ENCODE peak calls at places on chromosomes 16 and 17, in ten cellular contexts. Y, M, B, C, N, R, G, Q, I and Z are unnamed samples.

GRCh38 chr17:263773-264172 is 82.3 kb upstream of the DOC2B start:
- DNase-seq in Y (peak), M (no peak), B (no peak), C (no peak), N (no peak), R (no peak), G (no peak), Q (no peak), I (no peak), Z (peak)

GRCh38 chr16:88116121-88116900 is 165.1 kb downstream of the BANP start:
- DNase-seq in Y (no peak), M (no peak), B (no peak), C (no peak), N (no peak), R (no peak), G (no peak), Q (no peak), I (no peak), Z (no peak)

GRCh38 chr17:50469005-50469605 is 425 bp upstream of the CHAD start:
- DNase-seq in Y (no peak), M (no peak), B (no peak), C (no peak), N (no peak), R (no peak), G (no peak), Q (no peak), I (no peak), Z (peak)

GRCh38 chr17:50426814-50427787 is 1.1 kb downstream of the ACSF2 start:
- DNase-seq in Y (peak), M (no peak), B (no peak), C (peak), N (peak), R (peak), G (no peak), Q (peak), I (no peak), Z (no peak)

GRCh38 chr16:4882633-4883285 is 35.5 kb downstream of the UBN1 start:
- DNase-seq in Y (peak), M (no peak), B (no peak), C (peak), N (no peak), R (no peak), G (no peak), Q (peak), I (no peak), Z (no peak)

GRCh38 chr17:12927541-12928425 is 90.0 kb downstream of the ELAC2 start:
- DNase-seq in Y (no peak), M (no peak), B (no peak), C (no peak), N (no peak), R (no peak), G (peak), Q (no peak), I (no peak), Z (no peak)

GRCh38 chr17:78299052-78299451 is 60.8 kb downstream of the SOCS3 start:
- DNase-seq in Y (no peak), M (no peak), B (no peak), C (no peak), N (no peak), R (no peak), G (no peak), Q (no peak), I (no peak), Z (no peak)

GRCh38 chr17:41654908-41655607 is 30.7 kb upstream of the KRT17 start:
- DNase-seq in Y (no peak), M (no peak), B (no peak), C (no peak), N (no peak), R (no peak), G (no peak), Q (no peak), I (no peak), Z (peak)

GRCh38 chr17:66508896-66509843 is 206.8 kb downstream of the PRKCA start:
- DNase-seq in Y (no peak), M (no peak), B (no peak), C (peak), N (peak), R (no peak), G (no peak), Q (peak), I (no peak), Z (no peak)

GRCh38 chr16:87543436-87544191 is 50.8 kb upstream of the ZCCHC14 start:
- DNase-seq in Y (no peak), M (no peak), B (no peak), C (no peak), N (no peak), R (no peak), G (no peak), Q (no peak), I (no peak), Z (no peak)

GRCh38 chr17:7408863-7409262 is 1.2 kb downstream of the NLGN2 start:
- DNase-seq in Y (no peak), M (no peak), B (no peak), C (no peak), N (no peak), R (no peak), G (no peak), Q (no peak), I (no peak), Z (no peak)

GRCh38 chr16:65415460-65415859 is 293.6 kb upstream of the CDH11 start:
- DNase-seq in Y (no peak), M (no peak), B (no peak), C (no peak), N (no peak), R (no peak), G (no peak), Q (no peak), I (no peak), Z (no peak)

GRCh38 chr17:80441133-80441578 is 26.2 kb downstream of the ENDOV start:
- DNase-seq in Y (no peak), M (no peak), B (peak), C (no peak), N (no peak), R (peak), G (no peak), Q (peak), I (no peak), Z (no peak)

GRCh38 chr17:39601758-39602532 is 5.8 kb downstream of the NEUROD2 start:
- DNase-seq in Y (no peak), M (no peak), B (no peak), C (no peak), N (no peak), R (no peak), G (no peak), Q (no peak), I (no peak), Z (no peak)

GRCh38 chr17:47172698-47173565 is 16.2 kb downstream of the CDC27 start:
- DNase-seq in Y (no peak), M (no peak), B (no peak), C (no peak), N (no peak), R (no peak), G (no peak), Q (no peak), I (no peak), Z (no peak)

GRCh38 chr17:29138184-29138955 is 41.8 kb downstream of the MYO18A start:
- DNase-seq in Y (no peak), M (no peak), B (no peak), C (no peak), N (no peak), R (no peak), G (no peak), Q (no peak), I (no peak), Z (no peak)

GRCh38 chr17:38728290-38728831 is 1.8 kb upstream of the CISD3 start:
- DNase-seq in Y (no peak), M (peak), B (no peak), C (no peak), N (peak), R (no peak), G (no peak), Q (peak), I (no peak), Z (peak)

GRCh38 chr16:57409065-57409464 is 4.5 kb downstream of the CCL17 start:
- DNase-seq in Y (no peak), M (no peak), B (no peak), C (no peak), N (no peak), R (no peak), G (no peak), Q (no peak), I (no peak), Z (no peak)

DNA sequence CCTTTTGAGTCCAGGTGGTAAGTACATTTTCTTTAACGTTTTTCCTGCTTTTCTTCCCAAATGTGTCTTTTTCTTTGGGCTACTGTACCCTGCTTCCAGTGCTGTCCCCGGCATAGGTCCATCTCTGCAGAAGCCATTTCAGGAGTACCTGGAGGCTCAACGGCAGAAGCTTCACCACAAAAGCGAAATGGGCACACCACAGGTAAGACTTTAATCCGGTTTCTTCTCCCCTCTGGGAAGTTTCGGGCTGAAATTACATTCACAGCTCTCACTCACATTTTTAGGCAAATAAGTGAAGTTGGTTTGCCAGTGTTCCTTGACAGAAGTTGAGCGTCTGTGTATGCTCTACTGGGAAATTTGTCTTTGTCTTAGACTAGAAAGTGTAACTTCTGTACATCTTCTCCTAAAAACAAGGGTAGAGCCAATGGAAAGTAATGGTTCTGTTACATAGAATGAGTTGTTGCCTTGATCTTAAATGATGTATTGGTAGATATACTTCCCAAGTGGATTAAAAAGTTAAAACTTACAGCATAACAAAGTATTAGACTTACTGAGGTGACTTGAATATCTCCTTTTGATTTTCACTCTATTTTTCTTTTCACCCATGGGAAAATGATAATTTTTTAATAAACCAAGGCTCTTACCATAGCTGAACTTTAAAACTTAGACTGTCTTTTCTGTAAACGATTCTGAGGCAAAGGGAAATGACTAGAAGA is 54.4 kb downstream of the TUBD1 start:
- DNase-seq in Y (no peak), M (no peak), B (no peak), C (no peak), N (no peak), R (no peak), G (no peak), Q (peak), I (no peak), Z (no peak)
- TF ChIP-seq POLR2A in Y (no peak), M (peak), B (peak), C (no peak), N (no peak), R (peak), G (no peak), Q (peak), I (peak), Z (no peak)

GRCh38 chr16:12062343-12063003 is 85.9 kb downstream of the SNX29 start:
- DNase-seq in Y (no peak), M (no peak), B (no peak), C (peak), N (peak), R (no peak), G (peak), Q (no peak), I (no peak), Z (no peak)
- TF ChIP-seq POLR2AphosphoS5 in Y (no peak), M (no peak), B (no peak), C (peak), N (peak), R (no peak), G (peak), Q (no peak), I (no peak), Z (peak)

GRCh38 chr16:67030221-67030962 is 1.4 kb downstream of the CBFB start:
- DNase-seq in Y (no peak), M (no peak), B (no peak), C (no peak), N (no peak), R (no peak), G (no peak), Q (peak), I (no peak), Z (peak)

GRCh38 chr16:67027046-67027445 is 1.9 kb upstream of the CBFB start:
- DNase-seq in Y (no peak), M (no peak), B (no peak), C (no peak), N (no peak), R (no peak), G (no peak), Q (no peak), I (no peak), Z (peak)

GRCh38 chr16:67029249-67030096 is 524 bp downstream of the CBFB start:
- DNase-seq in Y (peak), M (no peak), B (peak), C (peak), N (peak), R (no peak), G (no peak), Q (peak), I (no peak), Z (peak)

GRCh38 chr16:67028167-67028554 is 788 bp upstream of the CBFB start:
- DNase-seq in Y (no peak), M (no peak), B (no peak), C (no peak), N (no peak), R (no peak), G (no peak), Q (no peak), I (no peak), Z (no peak)

GRCh38 chr16:67028555-67029248 is at the start of gene CBFB:
- DNase-seq in Y (peak), M (peak), B (peak), C (peak), N (peak), R (peak), G (peak), Q (peak), I (no peak), Z (peak)
- TF ChIP-seq POLR2A in Y (peak), M (peak), B (peak), C (no peak), N (peak), R (peak), G (peak), Q (peak), I (no peak), Z (peak)

DNA sequence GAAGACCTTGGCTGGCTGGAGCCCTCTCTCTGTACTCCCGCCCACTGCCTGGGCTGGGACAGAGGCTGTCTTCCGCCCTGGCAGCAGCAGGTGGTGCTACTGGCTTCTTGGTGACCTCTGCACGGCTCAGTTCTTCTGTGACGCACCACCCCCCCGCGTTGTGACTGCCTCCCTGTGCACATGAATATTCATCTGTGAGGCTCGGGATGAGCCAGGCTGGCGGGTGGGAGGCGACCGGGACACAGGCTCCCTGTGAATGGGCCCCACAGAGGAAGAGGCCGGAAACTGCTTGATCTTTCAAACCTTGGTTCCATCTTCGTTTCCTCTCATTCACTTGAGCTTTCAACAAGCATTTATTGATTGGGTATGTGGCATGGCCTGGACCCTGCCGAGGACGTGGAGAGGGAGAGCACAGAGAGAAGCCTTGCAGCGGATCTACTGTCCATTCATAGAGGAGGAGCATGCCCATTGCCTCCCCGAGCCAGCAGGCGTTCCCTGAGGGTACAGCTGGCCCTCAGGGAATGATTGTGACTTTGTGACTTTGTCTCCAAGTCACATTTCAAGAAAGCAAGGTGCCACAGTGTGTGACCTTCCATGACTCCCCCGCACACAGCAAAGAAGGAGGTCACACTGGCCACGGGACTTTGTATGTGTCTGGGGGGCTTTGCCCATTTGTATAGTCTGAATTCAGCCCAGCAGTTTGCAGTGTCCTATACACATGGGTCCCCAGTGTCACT is 45.0 kb downstream of the B9D1 start:
- DNase-seq in Y (no peak), M (no peak), B (peak), C (peak), N (peak), R (peak), G (no peak), Q (peak), I (peak), Z (peak)
- TF ChIP-seq POLR2AphosphoS5 in Y (no peak), M (no peak), B (no peak), C (no peak), N (no peak), R (no peak), G (peak), Q (no peak), I (peak), Z (peak)

GRCh38 chr17:57890857-57891232 is 41.0 kb upstream of the MRPS23 start:
- DNase-seq in Y (no peak), M (no peak), B (no peak), C (no peak), N (no peak), R (no peak), G (no peak), Q (no peak), I (no peak), Z (no peak)
- TF ChIP-seq POLR2A in Y (no peak), M (no peak), B (no peak), C (no peak), N (no peak), R (no peak), G (no peak), Q (no peak), I (no peak), Z (no peak)

DNA sequence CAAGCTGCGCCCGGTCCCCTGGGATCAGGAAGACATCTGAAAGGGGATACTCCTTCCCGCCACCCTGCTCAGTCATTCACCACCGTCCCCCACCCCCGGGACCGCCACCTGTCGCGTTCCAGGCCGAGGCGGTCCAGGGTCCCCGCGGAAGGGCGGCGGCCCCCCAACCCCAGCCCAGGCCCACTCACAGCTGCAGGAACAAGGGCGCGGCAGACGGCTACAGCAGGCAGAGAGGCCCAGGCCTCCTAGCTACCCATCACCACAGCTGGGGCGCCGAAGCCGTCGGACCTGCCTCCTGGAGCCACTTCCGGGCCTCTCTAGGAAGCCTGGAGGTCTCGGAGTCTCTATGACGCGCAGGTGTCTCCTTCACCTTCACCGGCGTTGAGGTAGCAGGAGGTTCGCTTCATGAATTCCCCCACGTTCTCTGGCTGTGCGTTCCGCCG is at the start of gene SDR42E1:
- DNase-seq in Y (peak), M (peak), B (peak), C (peak), N (peak), R (no peak), G (no peak), Q (peak), I (no peak), Z (peak)
- TF ChIP-seq POLR2AphosphoS5 in Y (no peak), M (peak), B (no peak), C (peak), N (no peak), R (no peak), G (no peak), Q (no peak), I (no peak), Z (peak)

GRCh38 chr16:30378236-30379164 is 3.9 kb downstream of the SEPTIN1 start:
- DNase-seq in Y (peak), M (peak), B (peak), C (peak), N (peak), R (peak), G (peak), Q (peak), I (peak), Z (peak)
- TF ChIP-seq POLR2A in Y (no peak), M (peak), B (peak), C (no peak), N (peak), R (peak), G (no peak), Q (peak), I (peak), Z (no peak)

GRCh38 chr16:2084688-2085625 is 37.2 kb downstream of the TSC2 start:
- DNase-seq in Y (no peak), M (no peak), B (no peak), C (no peak), N (no peak), R (no peak), G (no peak), Q (no peak), I (no peak), Z (no peak)

GRCh38 chr16:2085669-2086068 is 37.9 kb downstream of the TSC2 start:
- DNase-seq in Y (no peak), M (no peak), B (no peak), C (no peak), N (no peak), R (no peak), G (no peak), Q (no peak), I (no peak), Z (no peak)

GRCh38 chr16:2087426-2088191 is 39.8 kb downstream of the TSC2 start:
- DNase-seq in Y (no peak), M (no peak), B (no peak), C (no peak), N (peak), R (no peak), G (no peak), Q (no peak), I (no peak), Z (no peak)

GRCh38 chr16:2086812-2087425 is 39.1 kb downstream of the TSC2 start:
- DNase-seq in Y (no peak), M (no peak), B (no peak), C (no peak), N (no peak), R (no peak), G (no peak), Q (no peak), I (no peak), Z (no peak)

GRCh38 chr16:2086136-2086742 is 38.5 kb downstream of the TSC2 start:
- DNase-seq in Y (no peak), M (no peak), B (no peak), C (peak), N (no peak), R (no peak), G (no peak), Q (no peak), I (no peak), Z (no peak)
- TF ChIP-seq POLR2AphosphoS5 in Y (no peak), M (no peak), B (peak), C (no peak), N (no peak), R (no peak), G (no peak), Q (no peak), I (no peak), Z (peak)

DNA sequence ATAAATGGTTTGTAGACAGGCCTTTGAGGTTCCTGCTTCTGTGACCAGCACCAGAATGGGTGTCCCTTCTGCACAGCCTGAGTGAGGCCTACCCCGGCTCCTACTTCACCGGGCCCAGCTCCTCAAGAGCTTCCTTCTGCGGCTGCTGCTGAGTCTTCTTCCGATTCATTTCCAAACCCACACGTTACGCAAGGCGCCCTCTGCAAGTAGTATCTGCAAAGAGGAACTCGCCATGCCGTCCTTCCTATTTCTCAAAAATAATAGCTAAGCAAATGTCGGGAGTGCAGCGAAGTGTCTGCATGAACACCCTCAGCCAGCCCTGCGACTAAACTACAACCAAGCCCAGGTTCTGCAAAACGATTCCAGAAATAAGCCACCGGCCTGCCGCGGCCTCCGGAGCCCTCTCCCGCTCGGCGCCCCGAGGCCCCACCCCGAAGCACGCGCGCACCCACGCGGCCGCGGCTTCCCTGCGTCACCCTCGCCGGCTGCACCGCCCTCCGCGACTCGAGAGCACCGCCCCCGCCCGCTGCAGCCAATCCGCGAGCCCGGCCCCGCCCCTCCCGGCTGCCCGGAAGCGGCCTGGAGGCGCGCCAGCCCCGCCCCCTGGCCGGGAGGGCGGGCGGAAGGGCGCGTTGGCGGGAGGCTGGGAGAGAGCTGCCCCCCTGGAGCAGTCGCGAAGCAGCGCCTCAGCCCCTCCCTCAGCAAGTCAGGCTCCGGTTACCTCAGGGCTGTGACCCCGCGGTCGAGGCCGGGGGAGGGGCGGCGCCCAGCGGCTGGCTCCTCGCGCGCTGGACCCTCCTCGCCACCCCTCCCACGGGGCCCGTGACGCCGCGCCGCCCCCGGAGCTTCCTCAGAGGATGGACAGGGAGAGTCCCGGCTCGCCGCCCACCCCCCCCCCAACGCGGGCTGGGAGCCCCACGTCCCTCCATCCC is 8.3 kb downstream of the MNT start:
- DNase-seq in Y (peak), M (peak), B (peak), C (peak), N (peak), R (peak), G (peak), Q (peak), I (peak), Z (peak)
- TF ChIP-seq POLR2A in Y (peak), M (peak), B (peak), C (no peak), N (peak), R (peak), G (peak), Q (peak), I (no peak), Z (peak)